ENCODE peak calls at places on chromosomes 4 and X, in six cellular contexts. K is mesenchymal stem cell, C is neuronal stem cell, E is H9, J is IMR-90, G is H1. O is an unnamed sample.

GRCh38 chr4:34723606-34724005 is 1520.7 kb downstream of the ARAP2 start:
- DNase-seq in K (peak; percentile 3), C (no peak), E (no peak), J (no peak), G (no peak), O (no peak)

GRCh38 chr4:156190606-156191005 is 236.9 kb upstream of the CTSO start:
- DNase-seq in K (peak; percentile 67), C (no peak), E (no peak), J (peak; percentile 89), G (no peak), O (peak; percentile 85)

GRCh38 chr4:8674311-8674885 is 81.8 kb downstream of the CPZ start:
- DNase-seq in K (no peak), C (no peak), E (no peak), J (no peak), G (no peak), O (no peak)

GRCh38 chrX:101460669-101461068 is 24.6 kb upstream of the ARMCX4 start:
- DNase-seq in K (peak; percentile 20), C (no peak), E (no peak), J (no peak), G (no peak), O (no peak)

GRCh38 chr4:8355306-8355705 is 85.2 kb downstream of the ACOX3 start:
- DNase-seq in K (no peak), C (no peak), E (no peak), J (peak; percentile 16), G (no peak), O (peak; percentile 42)

GRCh38 chr4:103497692-103498091 is 222.1 kb downstream of the TACR3 start:
- DNase-seq in K (no peak), C (no peak), E (no peak), J (no peak), G (no peak), O (no peak)

GRCh38 chrX:12770440-12770839 is 20.8 kb upstream of the PRPS2 start:
- DNase-seq in K (peak; percentile 14), C (no peak), E (no peak), J (peak; percentile 30), G (no peak), O (peak; percentile 55)

GRCh38 chr4:71607780-71608673 is 175.9 kb downstream of the GC start:
- DNase-seq in K (peak; percentile 22), C (no peak), E (no peak), J (peak; percentile 6), G (no peak), O (no peak)

GRCh38 chr4:170776983-170777382 is 687.2 kb upstream of the AADAT start:
- DNase-seq in K (no peak), C (no peak), E (no peak), J (no peak), G (no peak), O (no peak)

GRCh38 chrX:84907324-84907946 is 96.2 kb upstream of the APOOL start:
- DNase-seq in K (peak; percentile 3), C (no peak), E (no peak), J (peak; percentile 5), G (no peak), O (no peak)

GRCh38 chr4:2101346-2102044 is 42.4 kb downstream of the NAT8L start:
- DNase-seq in K (no peak), C (no peak), E (no peak), J (peak; percentile 48), G (no peak), O (no peak)

GRCh38 chrX:141443922-141444321 is 140.6 kb downstream of the SPANXA1 start:
- DNase-seq in K (no peak), C (no peak), E (no peak), J (no peak), G (no peak), O (no peak)

GRCh38 chr4:86965019-86965976 is 30.5 kb downstream of the AFF1 start:
- DNase-seq in K (no peak), C (no peak), E (no peak), J (no peak), G (no peak), O (no peak)

GRCh38 chr4:184383497-184384055 is 90.8 kb downstream of the IRF2 start:
- DNase-seq in K (peak; percentile 96), C (no peak), E (no peak), J (peak; percentile 99), G (no peak), O (peak; percentile 55)

DNA sequence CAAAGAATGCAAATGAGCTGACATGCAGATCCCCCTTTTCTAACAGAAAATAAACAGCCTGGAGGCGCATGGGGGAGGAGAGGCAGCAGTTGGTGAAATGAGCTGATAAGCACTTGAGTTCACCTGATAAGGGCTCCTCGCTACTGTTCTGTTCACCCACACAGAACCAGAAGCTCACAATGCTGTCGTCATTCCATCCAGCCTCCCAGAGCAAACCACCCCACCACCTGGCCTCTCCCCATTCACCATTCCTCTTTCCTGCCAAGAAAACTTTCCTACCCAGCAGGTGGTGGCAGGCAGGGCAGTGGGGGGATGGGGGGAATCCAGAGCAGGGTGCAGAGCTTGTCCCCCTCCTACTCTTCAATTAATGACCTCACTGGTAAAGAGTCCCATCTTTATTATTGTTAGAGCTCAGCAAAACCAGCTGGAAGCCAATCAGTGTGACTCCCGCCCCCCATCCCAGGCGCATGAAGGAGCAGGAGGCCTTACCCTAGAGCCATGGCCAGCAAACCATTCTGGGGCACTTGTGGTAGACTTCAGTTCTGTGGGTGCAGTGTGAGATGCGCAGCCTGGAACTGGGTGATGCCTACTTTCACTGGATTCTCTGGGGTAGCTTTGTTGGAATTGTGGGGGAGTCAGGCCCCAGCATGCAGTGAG is 350.3 kb downstream of the ZIC3 start:
- DNase-seq in K (no peak), C (no peak), E (peak; percentile 26), J (no peak), G (no peak), O (no peak)
- H2BK120ac ChIP-seq in K (no peak overlapping the region), C (no peak overlapping the region), E (no peak overlapping the region), J (no peak overlapping the region), G (no peak overlapping the region), O (no peak overlapping the region)

DNA sequence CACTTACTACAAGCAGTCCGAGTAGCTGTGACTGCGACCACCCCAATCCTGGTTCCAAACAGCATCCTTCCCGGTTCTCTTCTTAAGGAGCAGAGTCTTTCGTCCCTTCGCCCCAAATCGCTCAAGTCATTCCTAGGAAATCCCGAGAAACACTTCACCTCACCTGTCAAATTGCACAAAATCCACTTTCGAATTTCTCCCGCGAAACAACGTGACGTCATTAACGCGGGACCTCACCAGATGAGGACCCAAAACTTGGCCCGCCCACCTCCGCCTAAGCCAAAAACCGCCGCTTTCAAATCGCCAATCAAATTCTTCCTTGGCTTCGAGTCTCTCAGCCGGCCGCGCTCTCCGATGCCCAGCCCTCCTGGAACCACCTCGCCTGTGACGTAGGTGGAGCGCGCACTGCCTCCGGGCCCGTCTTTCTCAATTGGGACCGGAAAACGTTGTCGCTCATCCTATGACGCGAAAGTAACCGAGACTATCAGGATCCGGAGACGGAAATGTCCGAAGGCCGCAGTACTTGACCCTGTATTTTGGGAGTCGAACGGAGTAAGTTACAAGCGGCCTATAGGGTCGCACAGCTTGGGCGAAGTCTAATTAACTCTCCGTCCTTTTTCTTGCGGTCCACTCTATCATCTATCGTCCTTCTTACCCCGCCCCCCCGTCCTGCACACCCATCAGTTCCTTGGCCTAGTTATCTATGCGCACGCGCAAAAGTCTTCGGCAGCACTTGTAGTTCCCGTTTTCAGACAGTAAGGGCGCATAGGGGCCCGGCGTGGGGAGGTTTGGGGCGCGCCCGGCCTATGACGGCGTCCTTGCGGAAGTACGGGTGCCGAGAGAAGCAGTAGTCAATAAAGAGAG is at the start of the genes LARP7 and ZGRF1:
- DNase-seq in K (peak; percentile 99), C (peak; percentile 99), E (peak; percentile 99), J (peak; percentile 99), G (peak; percentile 97), O (peak; percentile 100)
- H4K8ac ChIP-seq in K (peak within 1 kb of the TSS; percentile 87), C (no peak within 1 kb of the TSS), E (no peak within 1 kb of the TSS), J (peak within 1 kb of the TSS; percentile 99), G (peak within 1 kb of the TSS; percentile 58), O (peak within 1 kb of the TSS; percentile 88)

DNA sequence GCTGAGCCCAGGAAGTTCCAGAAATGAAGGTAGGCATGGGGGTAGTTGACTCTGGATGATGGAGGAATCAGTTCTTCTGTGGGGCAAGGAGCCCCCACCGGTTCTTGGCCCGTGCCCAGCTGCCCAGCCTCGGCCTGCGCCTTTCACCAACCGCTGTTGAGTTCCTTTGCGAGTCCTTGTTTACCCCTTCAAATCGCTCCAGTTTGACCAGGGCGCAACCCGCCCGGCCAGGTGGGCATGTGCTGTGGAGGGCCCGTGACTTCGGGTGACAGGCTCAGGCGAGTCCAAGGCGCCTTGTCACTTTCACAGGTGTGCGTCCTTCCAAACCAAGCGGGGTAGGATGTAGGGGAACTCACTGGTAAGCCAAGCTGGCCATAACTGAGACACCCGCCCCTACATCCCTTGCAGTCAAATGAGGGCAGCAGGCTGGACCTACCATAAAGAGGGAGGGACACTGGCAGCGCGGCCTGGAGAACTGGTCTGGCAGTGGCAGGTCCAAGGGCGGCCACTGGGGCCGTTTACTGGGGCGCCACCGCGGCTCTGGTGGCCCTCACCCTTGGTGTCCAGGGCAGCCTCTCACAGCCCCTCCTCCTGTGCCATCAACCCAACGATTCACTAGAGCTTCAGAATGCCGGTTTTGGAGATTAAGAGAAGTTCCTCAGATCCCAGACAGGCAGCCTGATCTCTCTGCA is 160.3 kb upstream of the ZIC3 start:
- DNase-seq in K (no peak), C (no peak), E (no peak), J (no peak), G (no peak), O (no peak)
- H2AFZ ChIP-seq in K (no peak overlapping the region), C (no peak overlapping the region), E (no peak overlapping the region), J (no peak overlapping the region), G (no peak overlapping the region), O (no peak overlapping the region)

GRCh38 chr4:83010111-83010521 is 507 bp downstream of the LIN54 start:
- DNase-seq in K (peak; percentile 69), C (no peak), E (no peak), J (peak; percentile 46), G (no peak), O (peak; percentile 44)
- H2BK120ac ChIP-seq in K (no peak overlapping the region), C (no peak overlapping the region), E (no peak overlapping the region), J (peak overlapping the region; percentile 61), G (no peak overlapping the region), O (peak overlapping the region; percentile 63)

DNA sequence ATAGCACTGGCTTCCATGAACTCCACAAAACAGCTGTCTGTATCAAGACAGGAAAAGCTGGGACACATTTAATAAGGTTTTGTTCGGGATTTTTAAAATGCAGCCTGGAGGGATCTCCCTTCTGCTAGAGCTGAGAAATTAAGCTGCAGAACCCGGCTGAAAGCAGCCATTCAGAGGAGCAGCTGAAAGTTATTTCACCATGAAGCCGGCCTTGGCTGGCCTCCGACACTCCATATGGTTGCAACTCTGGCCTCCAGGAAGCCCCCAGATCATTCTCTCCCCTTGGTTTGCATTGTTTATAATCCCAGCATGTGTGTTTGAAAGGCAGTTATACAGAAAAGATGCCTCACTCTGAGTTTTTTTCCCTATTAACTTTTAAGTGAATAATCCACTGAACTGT is 239.4 kb downstream of the SPATA18 start:
- DNase-seq in K (no peak), C (no peak), E (no peak), J (no peak), G (no peak), O (no peak)
- H4K8ac ChIP-seq in K (no peak overlapping the region), C (no peak overlapping the region), E (no peak overlapping the region), J (no peak overlapping the region), G (no peak overlapping the region), O (no peak overlapping the region)

GRCh38 chr4:51895158-51895557 is 52.2 kb downstream of the DCUN1D4 start:
- DNase-seq in K (no peak), C (no peak), E (no peak), J (no peak), G (no peak), O (no peak)
- H2AFZ ChIP-seq in K (no peak overlapping the region), C (no peak overlapping the region), E (no peak overlapping the region), J (no peak overlapping the region), G (no peak overlapping the region), O (no peak overlapping the region)

GRCh38 chr4:99088485-99089365 is at the start of gene ADH5:
- DNase-seq in K (peak; percentile 87), C (peak; percentile 82), E (peak; percentile 89), J (peak; percentile 81), G (peak; percentile 84), O (peak; percentile 78)
- H2BK120ac ChIP-seq in K (peak within 1 kb of the TSS; percentile 80), C (no peak within 1 kb of the TSS), E (no peak within 1 kb of the TSS), J (peak within 1 kb of the TSS; percentile 66), G (no peak within 1 kb of the TSS), O (peak within 1 kb of the TSS; percentile 82)